ENCODE peak calls at places on chromosomes 7 and 10, in eight cellular contexts. Y, H, B, K, U, V, J and Z are unnamed samples.

GRCh38 chr10:124106241-124106905 is 13.0 kb upstream of the CHST15 start:
- DNase-seq in Y (no peak), V (peak), J (no peak), B (peak), U (peak), K (peak), H (no peak), Z (peak)

GRCh38 chr10:69272620-69273019 is 5.7 kb upstream of the HK1 start:
- DNase-seq in B (no peak), U (no peak), K (no peak), Y (no peak), H (no peak), J (no peak), V (no peak), Z (no peak)

GRCh38 chr7:112986256-112987031 is 100.2 kb downstream of the GPR85 start:
- DNase-seq in Y (no peak), H (no peak), B (no peak), K (no peak), J (no peak), U (no peak), V (no peak), Z (peak)

GRCh38 chr10:62916157-62916603 is 100.0 kb upstream of the EGR2 start:
- DNase-seq in J (no peak), U (no peak), V (peak), B (no peak), Y (no peak), K (no peak), H (no peak), Z (peak)

GRCh38 chr10:26269754-26270153 is 53.2 kb downstream of the GAD2 start:
- DNase-seq in B (no peak), V (peak), H (peak), U (no peak), J (no peak), K (no peak), Y (no peak), Z (no peak)

GRCh38 chr7:30965883-30966282 is 2.1 kb downstream of the GHRHR start:
- DNase-seq in B (no peak), U (no peak), H (no peak), Y (no peak), J (no peak), K (no peak), V (no peak), Z (no peak)

GRCh38 chr10:132368881-132369635 is 27.9 kb upstream of the PWWP2B start:
- DNase-seq in V (no peak), B (peak), U (no peak), J (no peak), H (no peak), Y (no peak), K (no peak), Z (peak)

GRCh38 chr10:77973276-77973675 is 46.7 kb upstream of the DLG5 start:
- DNase-seq in V (no peak), K (no peak), H (no peak), J (no peak), B (no peak), Y (no peak), U (no peak), Z (no peak)

GRCh38 chr7:29569648-29570047 is 6.0 kb downstream of the PRR15 start:
- DNase-seq in K (no peak), H (peak), J (no peak), B (no peak), U (no peak), V (peak), Y (no peak), Z (no peak)

GRCh38 chr10:132542819-132543218 is 5.2 kb downstream of the INPP5A start:
- DNase-seq in V (no peak), B (no peak), J (no peak), K (no peak), Y (no peak), U (no peak), H (no peak), Z (no peak)

GRCh38 chr7:98329100-98329871 is 47.8 kb downstream of the BRI3 start:
- DNase-seq in H (no peak), U (no peak), K (no peak), J (no peak), B (no peak), Y (no peak), V (no peak), Z (no peak)

GRCh38 chr10:17851611-17852010 is 42.5 kb downstream of the MRC1 start:
- DNase-seq in K (peak), B (peak), H (no peak), J (no peak), Y (no peak), U (peak), V (no peak), Z (no peak)

GRCh38 chr7:158772916-158773315 is 56.4 kb downstream of the ESYT2 start:
- DNase-seq in H (no peak), K (peak), Y (no peak), U (no peak), B (no peak), J (no peak), V (no peak), Z (no peak)

GRCh38 chr10:78925800-78926319 is 142.9 kb upstream of the ZMIZ1 start:
- DNase-seq in K (no peak), V (peak), Y (no peak), H (no peak), B (no peak), U (no peak), J (no peak), Z (peak)

GRCh38 chr10:107442035-107442505 is 277.6 kb upstream of the SORCS1 start:
- DNase-seq in Y (no peak), B (no peak), K (no peak), J (no peak), U (no peak), H (no peak), V (no peak), Z (no peak)

GRCh38 chr7:24576171-24577052 is 3.2 kb downstream of the PALS2 start:
- DNase-seq in V (peak), B (no peak), H (peak), J (no peak), Y (peak), U (no peak), K (no peak), Z (no peak)

GRCh38 chr7:127802845-127803244 is 150.9 kb downstream of the SND1 start:
- DNase-seq in J (no peak), H (no peak), B (no peak), V (no peak), K (no peak), U (no peak), Y (no peak), Z (no peak)

GRCh38 chr10:21083861-21084260 is 186.8 kb upstream of the NEBL start:
- DNase-seq in H (no peak), J (no peak), V (peak), B (no peak), U (no peak), Y (peak), K (no peak), Z (no peak)

GRCh38 chr7:73738612-73739386 is at the start of gene ABHD11:
- DNase-seq in J (peak), H (peak), K (peak), Y (peak), V (peak), U (peak), B (peak), Z (peak)

GRCh38 chr7:99551329-99551728 is 585 bp downstream of the FAM200A start:
- DNase-seq in J (no peak), H (no peak), Y (peak), V (no peak), U (no peak), B (no peak), K (no peak), Z (no peak)

GRCh38 chr10:84205049-84205852 is 10.9 kb downstream of the CDHR1 start:
- DNase-seq in J (peak), Y (no peak), K (no peak), V (peak), H (peak), U (no peak), B (no peak), Z (no peak)